ENCODE peak calls at places on chromosome X, in five cellular contexts. S, J, X, V and H are unnamed samples.

GRCh38 chrX:101219116-101219839 is at the start of gene DRP2:
- DNase-seq in S (peak), J (no peak), X (peak), V (no peak), H (no peak)

GRCh38 chrX:10482708-10483107 is 137.7 kb downstream of the MID1 start:
- DNase-seq in S (no peak), J (no peak), X (no peak), V (no peak), H (no peak)

GRCh38 chrX:72021975-72022374 is 109.7 kb downstream of the RTL5 start:
- DNase-seq in S (peak), J (no peak), X (no peak), V (peak), H (peak)

GRCh38 chrX:115491766-115492165 is 69.2 kb upstream of the PLS3 start:
- DNase-seq in S (no peak), J (no peak), X (peak), V (no peak), H (no peak)

GRCh38 chrX:11724122-11725017 is 33.7 kb upstream of the MSL3 start:
- DNase-seq in S (no peak), J (no peak), X (peak), V (peak), H (no peak)

GRCh38 chrX:137748827-137749226 is 182.9 kb downstream of the ZIC3 start:
- DNase-seq in S (no peak), J (no peak), X (no peak), V (no peak), H (no peak)

GRCh38 chrX:74450803-74451449 is 29.6 kb downstream of the SLC16A2 start:
- DNase-seq in S (no peak), J (no peak), X (no peak), V (no peak), H (no peak)

GRCh38 chrX:107603433-107604159 is 24.7 kb upstream of the PRPS1 start:
- DNase-seq in S (no peak), J (no peak), X (no peak), V (no peak), H (no peak)

GRCh38 chrX:22109442-22109841 is 77.3 kb downstream of the PHEX start:
- DNase-seq in S (no peak), J (no peak), X (no peak), V (no peak), H (no peak)

GRCh38 chrX:13990126-13990525 is 39.6 kb downstream of the GEMIN8 start:
- DNase-seq in S (no peak), J (no peak), X (no peak), V (no peak), H (no peak)

GRCh38 chrX:41734530-41734929 is 10.5 kb downstream of the GPR82 start:
- DNase-seq in S (no peak), J (no peak), X (peak), V (peak), H (no peak)

GRCh38 chrX:33336783-33337182 is 125.4 kb upstream of the DMD start:
- DNase-seq in S (no peak), J (no peak), X (peak), V (no peak), H (no peak)

GRCh38 chrX:115134366-115134765 is 54.8 kb upstream of the RBMXL3 start:
- DNase-seq in S (no peak), J (no peak), X (no peak), V (no peak), H (no peak)

GRCh38 chrX:120137439-120137838 is 21.0 kb upstream of the RHOXF2 start:
- DNase-seq in S (no peak), J (no peak), X (no peak), V (no peak), H (no peak)

GRCh38 chrX:71578253-71579135 is at the start of gene GCNA:
- DNase-seq in S (no peak), J (no peak), X (no peak), V (no peak), H (no peak)

GRCh38 chrX:34624416-34624815 is 32.7 kb downstream of the TMEM47 start:
- DNase-seq in S (no peak), J (no peak), X (no peak), V (no peak), H (no peak)

GRCh38 chrX:56281789-56282188 is 49.6 kb downstream of the KLF8 start:
- DNase-seq in S (no peak), J (no peak), X (peak), V (peak), H (no peak)

GRCh38 chrX:45750639-45751038 is 550.0 kb upstream of the DIPK2B start:
- DNase-seq in S (no peak), J (no peak), X (no peak), V (no peak), H (no peak)

GRCh38 chrX:71540801-71541545 is 8.1 kb downstream of the OGT start:
- DNase-seq in S (no peak), J (no peak), X (no peak), V (peak), H (no peak)

GRCh38 chrX:1178580-1179057 is 33.8 kb downstream of the CRLF2 start:
- DNase-seq in S (peak), J (no peak), X (no peak), V (no peak), H (peak)

GRCh38 chrX:150770623-150771022 is 77.4 kb downstream of the MTMR1 start:
- DNase-seq in S (no peak), J (no peak), X (no peak), V (no peak), H (no peak)

DNA sequence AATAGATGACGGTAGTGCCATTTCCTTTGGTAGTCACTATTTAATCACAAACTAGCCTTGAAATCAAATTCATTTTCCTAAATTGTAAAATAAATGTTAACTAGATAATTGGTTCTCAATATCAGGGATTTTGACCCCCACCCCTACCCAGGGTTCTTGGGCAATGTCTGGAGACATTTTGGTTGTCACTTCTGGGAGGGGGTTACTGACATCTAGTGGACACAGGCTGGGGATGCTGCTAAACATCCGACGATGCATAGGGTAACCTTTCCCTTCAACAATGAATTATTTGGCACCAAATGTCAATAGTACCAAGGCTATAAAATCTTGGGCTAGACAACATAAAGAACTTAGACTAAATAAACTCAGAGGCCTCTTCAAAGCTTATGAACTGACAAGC is 285.8 kb upstream of the TRPC5 start:
- DNase-seq in S (no peak), J (no peak), X (no peak), V (peak), H (no peak)
- TF ChIP-seq POLR2A in S (no peak), J (no peak), X (no peak), V (no peak), H (no peak)

GRCh38 chrX:154526901-154527675 is 11.1 kb upstream of the FAM3A start:
- DNase-seq in S (peak), J (peak), X (peak), V (peak), H (no peak)
- H3K4me3 ChIP-seq in S (peak), J (peak), X (no peak), V (no peak), H (peak)

DNA sequence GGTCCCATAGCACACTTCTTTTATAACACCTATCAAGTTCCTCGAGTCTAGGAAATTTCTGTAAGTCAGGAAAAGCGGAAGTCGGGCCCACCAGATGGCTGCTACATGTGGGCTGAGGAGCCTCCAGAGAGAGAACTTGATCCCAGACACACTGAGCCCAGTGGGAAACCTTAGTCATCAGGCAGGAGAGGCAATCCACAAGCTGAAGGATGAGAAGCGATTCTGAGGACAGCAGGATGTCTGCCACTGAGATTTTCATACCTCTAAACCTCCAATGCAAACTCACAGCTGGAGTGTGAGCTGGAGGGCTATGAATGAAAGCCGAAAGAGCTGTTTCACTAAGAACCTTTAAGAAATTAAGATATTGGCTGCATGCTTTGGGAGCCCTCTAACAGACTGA is 52.6 kb upstream of the PDHA1 start:
- DNase-seq in S (no peak), J (no peak), X (no peak), V (no peak), H (no peak)
- TF ChIP-seq POLR2A in S (no peak), J (no peak), X (no peak), V (no peak), H (no peak)

GRCh38 chrX:12975999-12976558 is 1.2 kb downstream of the TMSB4X start:
- DNase-seq in S (no peak), J (no peak), X (no peak), V (peak), H (no peak)
- H3K4me3 ChIP-seq in S (peak), J (peak), X (peak), V (peak), H (peak)

GRCh38 chrX:16946361-16946964 is at the start of gene REPS2:
- DNase-seq in S (peak), J (peak), X (peak), V (peak), H (peak)
- TF ChIP-seq POLR2A in S (no peak), J (peak), X (no peak), V (no peak), H (no peak)

GRCh38 chrX:53422915-53423268 is 219 bp downstream of the RIBC1 start:
- DNase-seq in S (no peak), J (no peak), X (no peak), V (no peak), H (no peak)

GRCh38 chrX:53421772-53422090 is 723 bp downstream of the SMC1A start:
- DNase-seq in S (no peak), J (no peak), X (no peak), V (no peak), H (no peak)

GRCh38 chrX:53422091-53422914 is at the start of the genes RIBC1 and SMC1A:
- DNase-seq in S (peak), J (peak), X (peak), V (peak), H (peak)

DNA sequence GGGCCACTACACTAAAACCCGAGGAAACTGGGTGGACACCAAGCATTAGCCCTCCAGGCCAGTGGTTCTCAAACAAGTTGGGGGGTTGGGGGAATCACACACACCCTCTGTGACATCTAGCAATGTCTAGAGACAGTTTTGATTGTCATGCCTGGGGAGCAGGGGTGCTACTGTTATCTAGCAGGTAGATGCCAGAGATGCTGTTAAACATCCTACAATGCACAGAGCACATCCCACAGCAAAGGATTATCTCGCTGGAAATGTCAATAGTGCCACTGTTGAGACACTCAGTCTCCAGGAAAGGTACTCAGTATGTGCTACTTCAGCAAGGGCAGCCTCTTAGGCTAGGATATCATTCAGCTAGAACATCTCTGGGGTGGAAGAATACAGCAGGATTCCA is 1.3 kb downstream of the SMC1A start:
- DNase-seq in S (no peak), J (no peak), X (no peak), V (peak), H (no peak)
- H3K4me3 ChIP-seq in S (peak), J (peak), X (no peak), V (peak), H (peak)

DNA sequence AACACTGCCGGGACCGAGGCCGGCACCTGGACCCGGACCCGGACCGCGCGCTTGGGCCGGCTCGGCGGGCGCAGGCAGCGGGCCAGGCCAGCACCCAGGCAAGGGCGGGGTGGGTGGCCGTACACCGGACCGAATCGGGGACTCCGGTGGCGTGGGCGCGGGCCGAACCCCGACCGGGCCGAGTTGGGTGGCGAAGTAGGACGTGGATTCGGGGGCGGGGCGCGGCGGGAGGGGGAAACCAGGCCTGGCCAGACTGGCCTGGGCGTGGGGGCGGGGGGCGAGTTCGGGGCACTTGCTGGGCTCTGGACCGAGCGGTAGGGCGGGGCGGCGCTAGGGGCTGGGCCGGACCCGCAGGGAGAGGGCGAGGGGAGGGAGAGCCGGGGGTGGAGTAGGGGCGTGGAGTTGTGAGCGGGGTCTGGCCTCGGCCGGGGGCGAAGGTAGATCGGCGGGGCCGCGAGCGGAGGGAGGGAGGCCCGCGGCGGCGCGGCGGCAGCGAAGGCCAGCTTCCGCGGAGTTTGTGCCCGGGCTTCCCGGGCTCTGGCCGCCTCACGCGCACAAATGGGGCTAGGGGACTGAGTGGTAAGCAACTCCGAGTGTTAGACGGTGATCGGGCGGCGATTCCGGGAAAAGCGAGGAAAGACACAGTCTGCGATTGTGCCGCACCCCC is 1.8 kb upstream of the BCORL1 start:
- DNase-seq in S (peak), J (peak), X (peak), V (no peak), H (no peak)
- TF ChIP-seq POLR2A in S (no peak), J (peak), X (no peak), V (no peak), H (no peak)

GRCh38 chrX:67543818-67544217 is at the start of gene AR:
- DNase-seq in S (peak), J (peak), X (peak), V (no peak), H (no peak)

GRCh38 chrX:67544281-67544680 is 460 bp downstream of the AR start:
- DNase-seq in S (no peak), J (no peak), X (no peak), V (no peak), H (no peak)

GRCh38 chrX:67545772-67546495 is 2.1 kb downstream of the AR start:
- DNase-seq in S (peak), J (no peak), X (peak), V (no peak), H (no peak)

GRCh38 chrX:67546496-67547423 is 2.9 kb downstream of the AR start:
- DNase-seq in S (peak), J (no peak), X (no peak), V (no peak), H (no peak)

GRCh38 chrX:67544871-67545771 is 1.3 kb downstream of the AR start:
- DNase-seq in S (peak), J (no peak), X (peak), V (peak), H (no peak)
- H3K4me3 ChIP-seq in S (peak), J (peak), X (peak), V (no peak), H (peak)

GRCh38 chrX:38919853-38920528 is 118.7 kb downstream of the MID1IP1 start:
- DNase-seq in S (no peak), J (no peak), X (no peak), V (no peak), H (no peak)
- TF ChIP-seq POLR2A in S (no peak), J (no peak), X (no peak), V (no peak), H (no peak)